ENCODE peak calls at places on chromosomes 5 and 9, in four cellular contexts. S is mammary epithelial cell, P is PC-9, B is GM23248. L is an unnamed sample. For H3K36me3 and H3K4me1, the result is how much of the 10 kb centered on the place peaks cover.

GRCh38 chr9:38318755-38319495 is 73.6 kb upstream of the ALDH1B1 start:
- DNase-seq in P (no peak), S (peak), B (peak), L (no peak)

GRCh38 chr5:24566933-24567332 is 77.8 kb downstream of the CDH10 start:
- DNase-seq in S (no peak), B (no peak), P (no peak), L (no peak)

GRCh38 chr9:121851641-121852091 is 200.2 kb downstream of the DAB2IP start:
- DNase-seq in P (no peak), S (no peak), B (no peak), L (no peak)

GRCh38 chr5:81819556-81820314 is 68.8 kb upstream of the SSBP2 start:
- DNase-seq in B (peak), P (peak), S (peak), L (no peak)

GRCh38 chr5:137291031-137291430 is 208.1 kb downstream of the SPOCK1 start:
- DNase-seq in S (no peak), B (no peak), P (no peak), L (no peak)

GRCh38 chr9:91848146-91848545 is 101.9 kb downstream of the ROR2 start:
- DNase-seq in P (no peak), S (no peak), B (no peak), L (no peak)

GRCh38 chr5:82274343-82275266 is 3.5 kb downstream of the RPS23 start:
- DNase-seq in B (no peak), P (no peak), S (no peak), L (no peak)

GRCh38 chr5:65451436-65451835 is 30.3 kb downstream of the ADAMTS6 start:
- DNase-seq in B (no peak), P (no peak), S (no peak), L (no peak)

GRCh38 chr5:22889714-22890113 is 36.6 kb upstream of the CDH12 start:
- DNase-seq in B (no peak), S (no peak), P (no peak), L (no peak)

GRCh38 chr9:89684912-89685636 is 80.3 kb downstream of the GADD45G start:
- DNase-seq in S (no peak), B (no peak), P (no peak), L (no peak)

GRCh38 chr9:110068212-110068611 is 139.7 kb downstream of the C9orf152 start:
- DNase-seq in P (no peak), S (no peak), B (no peak), L (no peak)
- H3K36me3 ChIP-seq in P (under half), S (under half), B (under half), L (half or more)

GRCh38 chr5:116564756-116565593 is 9.6 kb downstream of the SEMA6A start:
- DNase-seq in S (no peak), P (no peak), B (no peak), L (no peak)
- H3K4me1 ChIP-seq in S (under half), P (under half), B (under half), L (under half)

DNA sequence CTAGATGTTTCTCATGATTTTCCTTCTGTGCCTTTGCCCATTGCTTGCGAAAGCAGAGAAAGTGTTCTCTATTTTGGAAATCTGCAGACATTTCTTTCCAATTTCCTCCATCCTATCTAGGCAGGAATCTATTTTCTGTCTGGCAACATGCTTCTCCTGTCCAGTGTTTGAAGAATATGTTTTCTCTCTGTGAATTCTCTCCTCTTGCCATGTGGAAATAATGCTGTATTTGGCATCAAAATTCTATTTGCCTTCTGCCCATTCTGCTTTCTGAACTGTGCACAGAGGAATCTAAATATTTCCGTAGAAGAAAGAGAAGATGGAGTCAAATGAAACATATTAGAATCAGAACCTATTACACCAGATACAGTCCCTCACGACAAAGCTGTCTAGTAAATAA is 833.2 kb downstream of the CDH9 start:
- DNase-seq in S (no peak), P (no peak), B (no peak), L (no peak)
- H2AFZ ChIP-seq in S (no peak), P (no peak), B (no peak), L (no peak)

DNA sequence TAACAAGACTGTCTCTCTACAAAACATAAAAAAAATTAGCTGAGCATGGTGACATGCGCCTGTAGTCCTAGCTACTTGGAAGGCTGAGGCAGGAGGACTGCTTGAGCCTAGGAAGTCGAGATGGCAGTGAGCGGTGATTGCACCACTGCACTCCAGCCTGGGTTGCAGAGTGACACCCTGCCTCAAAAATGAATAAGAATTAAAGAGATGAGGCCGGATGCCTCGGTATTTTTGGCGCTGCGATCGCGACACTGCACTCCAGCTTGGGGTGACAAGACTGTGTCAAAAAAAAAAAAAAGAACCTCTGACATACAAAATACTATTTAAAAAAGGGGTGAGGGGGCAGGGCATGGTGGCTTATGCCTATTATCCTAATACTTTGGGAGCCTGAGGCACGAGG is 7.3 kb downstream of the GPBP1 start:
- DNase-seq in P (no peak), S (no peak), B (no peak), L (peak)
- H3K36me3 ChIP-seq in P (under half), S (under half), B (under half), L (half or more)

GRCh38 chr5:124919076-124919475 is 172.6 kb upstream of the ZNF608 start:
- DNase-seq in B (no peak), P (no peak), S (no peak), L (no peak)

GRCh38 chr5:124921694-124922093 is 175.3 kb upstream of the ZNF608 start:
- DNase-seq in B (no peak), S (no peak), P (no peak), L (no peak)

GRCh38 chr5:124919752-124920151 is 173.3 kb upstream of the ZNF608 start:
- DNase-seq in P (no peak), B (no peak), S (no peak), L (no peak)

GRCh38 chr5:124920909-124921666 is 174.6 kb upstream of the ZNF608 start:
- DNase-seq in P (no peak), S (no peak), B (no peak), L (peak)

GRCh38 chr5:124918618-124919017 is 172.2 kb upstream of the ZNF608 start:
- DNase-seq in P (no peak), B (no peak), S (no peak), L (no peak)
- H3K4me1 ChIP-seq in P (under half), B (under half), S (under half), L (half or more)

DNA sequence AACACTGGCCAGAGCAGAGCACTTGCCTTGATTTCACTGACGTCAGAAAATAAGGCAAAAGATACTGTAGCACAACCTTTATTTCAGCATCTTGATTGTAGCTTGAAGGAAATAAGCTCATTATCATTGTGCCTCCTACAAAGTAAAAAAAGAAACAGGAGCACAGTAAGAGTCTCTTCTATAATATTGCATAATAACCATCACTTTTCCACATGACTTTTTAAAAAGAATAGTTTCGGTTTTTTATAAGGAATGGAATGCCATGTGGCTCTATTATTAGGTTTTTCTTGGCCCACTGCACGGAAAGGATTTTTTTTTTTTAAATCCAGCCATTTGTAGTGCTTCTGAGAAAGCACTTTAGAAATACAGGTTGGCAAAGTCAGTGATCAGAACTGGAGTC is 655.3 kb downstream of the LRRC70 start:
- DNase-seq in P (no peak), S (no peak), B (peak), L (no peak)
- H2AFZ ChIP-seq in P (no peak), S (no peak), B (no peak), L (no peak)

DNA sequence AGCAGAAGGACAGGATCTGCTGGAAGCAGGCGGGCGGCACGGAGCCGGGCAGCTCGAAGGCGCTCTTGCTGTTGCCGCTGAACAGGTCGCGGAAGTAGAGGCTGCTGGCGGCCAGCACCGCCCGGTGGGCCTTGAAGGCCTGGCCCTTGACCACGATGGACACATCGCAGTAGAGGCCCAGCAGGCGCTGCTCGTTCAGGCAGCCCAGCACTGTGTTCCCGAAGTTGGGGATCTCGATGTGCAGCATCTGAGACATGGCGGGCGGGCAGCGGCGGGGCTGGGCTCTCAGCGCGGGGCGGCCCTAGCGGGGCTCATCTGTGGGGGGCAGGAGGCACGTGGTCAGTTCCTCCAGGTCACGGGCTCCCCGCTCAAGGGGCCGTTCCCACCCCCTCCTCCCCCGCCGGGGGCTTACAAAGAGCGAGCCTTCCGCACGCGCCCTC is 44.8 kb downstream of the NACC2 start:
- DNase-seq in B (no peak), S (no peak), P (no peak), L (no peak)
- H3K36me3 ChIP-seq in B (under half), S (under half), P (under half), L (under half)

GRCh38 chr5:62328772-62329491 is 22.9 kb downstream of the KIF2A start:
- DNase-seq in S (no peak), B (no peak), P (no peak), L (no peak)
- H3K4me1 ChIP-seq in S (under half), B (under half), P (under half), L (under half)

GRCh38 chr5:171418982-171419662 is at the start of gene FGF18:
- DNase-seq in S (peak), B (peak), P (peak), L (peak)
- H2AFZ ChIP-seq in S (no peak), B (peak), P (peak), L (no peak)

GRCh38 chr9:134744542-134745295 is 103.1 kb downstream of the COL5A1 start:
- DNase-seq in P (no peak), S (no peak), B (no peak), L (no peak)

GRCh38 chr9:134750450-134751155 is 109.0 kb downstream of the COL5A1 start:
- DNase-seq in S (no peak), B (no peak), P (no peak), L (no peak)

GRCh38 chr9:134751630-134752029 is 110.0 kb downstream of the COL5A1 start:
- DNase-seq in B (no peak), P (no peak), S (no peak), L (no peak)

GRCh38 chr9:134748637-134749036 is 107.0 kb downstream of the COL5A1 start:
- DNase-seq in B (no peak), P (no peak), S (no peak), L (no peak)

DNA sequence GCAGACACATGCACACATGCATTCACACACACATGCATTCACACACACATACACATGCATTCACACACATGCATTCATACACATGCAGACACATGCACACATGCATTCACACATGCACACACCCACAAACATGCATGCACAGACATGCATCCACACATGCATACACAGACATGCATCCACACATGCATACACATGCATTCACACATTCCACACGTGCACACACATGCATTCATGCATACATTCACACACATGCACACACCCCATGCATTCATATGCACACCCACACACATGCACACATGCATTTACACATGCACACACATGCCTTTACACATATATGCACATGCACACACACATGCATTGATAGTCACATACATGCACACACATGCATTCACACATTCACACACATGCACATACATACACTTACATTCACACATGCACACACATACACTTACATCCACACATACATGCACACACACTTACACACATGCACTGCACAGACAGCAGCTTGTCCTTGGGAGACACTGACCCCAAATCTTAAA is 106.4 kb downstream of the COL5A1 start:
- DNase-seq in S (no peak), B (no peak), P (no peak), L (no peak)
- H3K36me3 ChIP-seq in S (under half), B (half or more), P (under half), L (under half)

L was measured in OCI-LY7.